ENCODE peak calls at places on chromosomes 6 and 20, in ten cellular contexts. R is progenitor cell of endocrine pancreas; F is colonic mucosa; X is LHCN-M2; Q is heart right ventricle; T is amygdala; P is substantia nigra; K is stimulated activated CD4-positive, alpha-beta T cell treated with anti-CD3 and anti-CD28 coated beads, Interleukin-4, amount 100 ng/mL, for 24 hours; C is ovary; O is ELR. B is an unnamed sample.

GRCh38 chr20:45407067-45407745 is 883 bp upstream of the DBNDD2 start:
- DNase-seq in Q (peak), F (peak), T (peak), X (no peak), C (peak), K (no peak), P (peak), O (no peak), R (peak), B (peak)

GRCh38 chr6:157942351-157942750 is 39.3 kb upstream of the SYNJ2 start:
- DNase-seq in C (no peak), F (no peak), X (no peak), O (no peak), K (no peak), T (no peak), P (no peak), Q (no peak), R (no peak), B (no peak)

GRCh38 chr6:150093397-150093796 is 24.5 kb upstream of the ULBP3 start:
- DNase-seq in P (no peak), K (no peak), T (no peak), C (no peak), F (no peak), X (no peak), O (no peak), R (no peak), Q (no peak), B (no peak)

GRCh38 chr6:150004101-150004782 is 21.1 kb downstream of the RAET1L start:
- DNase-seq in K (peak), R (no peak), X (no peak), F (no peak), C (no peak), Q (no peak), O (no peak), P (no peak), T (no peak), B (no peak)

GRCh38 chr6:108902389-108902792 is 54.2 kb downstream of the ARMC2 start:
- DNase-seq in R (no peak), T (no peak), O (peak), P (no peak), K (no peak), X (peak), C (no peak), F (no peak), Q (no peak), B (no peak)

GRCh38 chr20:31707994-31708744 is 14.5 kb downstream of the BCL2L1 start:
- DNase-seq in X (peak), K (no peak), Q (peak), R (no peak), T (no peak), F (peak), O (no peak), P (no peak), C (no peak), B (peak)

GRCh38 chr20:49446808-49447207 is 35.7 kb downstream of the KCNB1 start:
- DNase-seq in C (peak), Q (peak), R (no peak), X (peak), F (peak), T (peak), K (no peak), O (no peak), P (peak), B (peak)

GRCh38 chr20:58447733-58448391 is 58.8 kb downstream of the VAPB start:
- DNase-seq in F (peak), T (no peak), P (peak), X (peak), C (no peak), K (peak), O (peak), Q (no peak), R (peak), B (peak)

GRCh38 chr6:2850480-2851150 is 9.0 kb upstream of the SERPINB1 start:
- DNase-seq in T (no peak), P (no peak), F (peak), X (no peak), Q (no peak), C (no peak), K (no peak), R (no peak), O (peak), B (no peak)

GRCh38 chr20:51995038-51995437 is 192.7 kb upstream of the SALL4 start:
- DNase-seq in Q (no peak), R (no peak), C (no peak), X (no peak), T (no peak), F (no peak), O (no peak), K (no peak), P (no peak), B (no peak)

GRCh38 chr6:146891615-146892265 is 293.0 kb downstream of the ADGB start:
- DNase-seq in T (no peak), R (no peak), F (no peak), K (no peak), Q (no peak), X (no peak), O (no peak), C (no peak), P (no peak), B (no peak)

GRCh38 chr6:24257282-24257681 is 100.6 kb downstream of the DCDC2 start:
- DNase-seq in T (no peak), O (no peak), R (no peak), C (no peak), X (no peak), Q (no peak), P (no peak), F (no peak), K (no peak), B (peak)

GRCh38 chr6:2611092-2611491 is 139.6 kb downstream of the MYLK4 start:
- DNase-seq in O (peak), F (no peak), T (no peak), K (no peak), P (no peak), R (no peak), C (no peak), X (no peak), Q (no peak), B (no peak)

GRCh38 chr6:12203001-12203400 is 87.2 kb upstream of the EDN1 start:
- DNase-seq in O (no peak), X (no peak), F (no peak), R (peak), P (no peak), C (no peak), K (no peak), Q (no peak), T (no peak), B (peak)

GRCh38 chr20:45508068-45508886 is 7.1 kb downstream of the SPINT3 start:
- DNase-seq in Q (no peak), X (no peak), P (no peak), K (no peak), F (no peak), O (no peak), R (no peak), C (no peak), T (no peak), B (no peak)

GRCh38 chr6:170035896-170036295 is 255.0 kb downstream of the DLL1 start:
- DNase-seq in C (peak), R (no peak), K (no peak), O (no peak), X (no peak), Q (no peak), T (no peak), F (no peak), P (no peak), B (no peak)

B was measured in H7.